ENCODE peak calls at places on chromosomes 6 and 20, in six cellular contexts. One of them, this sample, is unnamed. For H3K4me1, H3K9me3 and H3K27me3, the result is how much of the 10 kb centered on the place peaks cover.

GRCh38 chr6:15465212-15465611 is 197.6 kb downstream of the DTNBP1 start:
- DNase-seq in tibial artery: no peak
- DNase-seq in NT2/D1: no peak
- DNase-seq in hepatocyte: no peak
- DNase-seq in CD4-positive, alpha-beta memory T cell: no peak
- DNase-seq in IMR-90: no peak
- DNase-seq in this sample: no peak

GRCh38 chr6:3603443-3604130 is 146.7 kb upstream of the SLC22A23 start:
- DNase-seq in hepatocyte: no peak
- DNase-seq in tibial artery: no peak
- DNase-seq in NT2/D1: no peak
- DNase-seq in CD4-positive, alpha-beta memory T cell: no peak
- DNase-seq in IMR-90: no peak
- DNase-seq in this sample: no peak

GRCh38 chr6:148457843-148458159 is 115.2 kb downstream of the SASH1 start:
- DNase-seq in hepatocyte: no peak
- DNase-seq in IMR-90: no peak
- DNase-seq in NT2/D1: no peak
- DNase-seq in CD4-positive, alpha-beta memory T cell: no peak
- DNase-seq in tibial artery: no peak
- DNase-seq in this sample: no peak

GRCh38 chr6:2951723-2952122 is 19.6 kb downstream of the SERPINB6 start:
- DNase-seq in tibial artery: peak
- DNase-seq in IMR-90: no peak
- DNase-seq in NT2/D1: no peak
- DNase-seq in CD4-positive, alpha-beta memory T cell: no peak
- DNase-seq in hepatocyte: no peak
- DNase-seq in this sample: no peak

GRCh38 chr20:61120595-61121515 is 131.2 kb upstream of the CDH4 start:
- DNase-seq in hepatocyte: peak
- DNase-seq in NT2/D1: peak
- DNase-seq in IMR-90: peak
- DNase-seq in CD4-positive, alpha-beta memory T cell: peak
- DNase-seq in tibial artery: peak
- DNase-seq in this sample: peak

GRCh38 chr20:17129089-17129488 is 97.8 kb upstream of the PCSK2 start:
- DNase-seq in IMR-90: no peak
- DNase-seq in tibial artery: no peak
- DNase-seq in hepatocyte: no peak
- DNase-seq in CD4-positive, alpha-beta memory T cell: no peak
- DNase-seq in NT2/D1: no peak
- DNase-seq in this sample: no peak

GRCh38 chr6:37243816-37244370 is 13.7 kb upstream of the TBC1D22B start:
- DNase-seq in CD4-positive, alpha-beta memory T cell: no peak
- DNase-seq in NT2/D1: no peak
- DNase-seq in tibial artery: no peak
- DNase-seq in IMR-90: no peak
- DNase-seq in hepatocyte: no peak
- DNase-seq in this sample: no peak

GRCh38 chr6:35136185-35136584 is 5.0 kb downstream of the TCP11 start:
- DNase-seq in IMR-90: no peak
- DNase-seq in CD4-positive, alpha-beta memory T cell: no peak
- DNase-seq in NT2/D1: no peak
- DNase-seq in hepatocyte: no peak
- DNase-seq in tibial artery: no peak
- DNase-seq in this sample: no peak

GRCh38 chr20:7579888-7580287 is 360.4 kb downstream of the HAO1 start:
- DNase-seq in IMR-90: no peak
- DNase-seq in tibial artery: no peak
- DNase-seq in hepatocyte: no peak
- DNase-seq in CD4-positive, alpha-beta memory T cell: no peak
- DNase-seq in NT2/D1: no peak
- DNase-seq in this sample: no peak

GRCh38 chr6:56868687-56869086 is 86.2 kb upstream of the BEND6 start:
- DNase-seq in CD4-positive, alpha-beta memory T cell: no peak
- DNase-seq in IMR-90: peak
- DNase-seq in hepatocyte: no peak
- DNase-seq in NT2/D1: no peak
- DNase-seq in tibial artery: no peak
- DNase-seq in this sample: no peak

GRCh38 chr6:169640983-169641382 is 60.8 kb downstream of the WDR27 start:
- DNase-seq in CD4-positive, alpha-beta memory T cell: no peak
- DNase-seq in hepatocyte: no peak
- DNase-seq in tibial artery: no peak
- DNase-seq in IMR-90: no peak
- DNase-seq in NT2/D1: no peak
- DNase-seq in this sample: no peak

GRCh38 chr20:32558526-32558925 is 26.6 kb downstream of the NOL4L start:
- DNase-seq in NT2/D1: no peak
- DNase-seq in tibial artery: no peak
- DNase-seq in hepatocyte: no peak
- DNase-seq in CD4-positive, alpha-beta memory T cell: no peak
- DNase-seq in IMR-90: peak
- DNase-seq in this sample: no peak

GRCh38 chr20:41048475-41049242 is 20.0 kb downstream of the TOP1 start:
- DNase-seq in tibial artery: no peak
- DNase-seq in CD4-positive, alpha-beta memory T cell: peak
- DNase-seq in IMR-90: no peak
- DNase-seq in NT2/D1: peak
- DNase-seq in hepatocyte: no peak
- DNase-seq in this sample: peak

GRCh38 chr6:98657764-98658163 is 176.6 kb upstream of the POU3F2 start:
- DNase-seq in hepatocyte: peak
- DNase-seq in NT2/D1: no peak
- DNase-seq in IMR-90: peak
- DNase-seq in CD4-positive, alpha-beta memory T cell: no peak
- DNase-seq in tibial artery: peak
- DNase-seq in this sample: peak

GRCh38 chr6:160028487-160029275 is 59.8 kb downstream of the IGF2R start:
- DNase-seq in CD4-positive, alpha-beta memory T cell: no peak
- DNase-seq in IMR-90: no peak
- DNase-seq in tibial artery: no peak
- DNase-seq in NT2/D1: no peak
- DNase-seq in hepatocyte: no peak
- DNase-seq in this sample: no peak

DNA sequence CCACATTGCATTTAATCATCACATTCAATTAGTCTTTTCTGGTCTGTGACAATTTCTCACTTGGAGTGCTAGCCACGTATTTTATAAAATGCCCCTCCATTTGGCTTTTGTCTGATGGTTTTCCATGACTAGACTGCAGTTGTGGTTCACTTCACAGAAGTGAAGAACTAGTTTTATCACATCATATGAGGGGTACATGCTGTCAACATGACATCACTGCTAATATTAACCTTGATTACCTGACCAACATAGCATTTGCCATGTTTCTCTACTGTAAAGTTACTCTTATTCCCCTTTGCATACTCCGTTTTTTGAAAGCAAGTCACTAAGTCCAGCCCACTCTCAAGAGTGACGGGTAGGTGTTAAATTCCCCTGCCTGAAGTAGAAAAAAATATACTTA is 48.0 kb upstream of the COL10A1 start:
- DNase-seq in NT2/D1: no peak
- DNase-seq in hepatocyte: no peak
- DNase-seq in IMR-90: no peak
- DNase-seq in CD4-positive, alpha-beta memory T cell: no peak
- DNase-seq in tibial artery: no peak
- DNase-seq in this sample: no peak
- H3K4me1 ChIP-seq in NT2/D1: under half
- H3K4me1 ChIP-seq in hepatocyte: under half
- H3K4me1 ChIP-seq in IMR-90: under half
- H3K4me1 ChIP-seq in CD4-positive, alpha-beta memory T cell: under half
- H3K4me1 ChIP-seq in tibial artery: under half
- H3K4me1 ChIP-seq in this sample: under half

DNA sequence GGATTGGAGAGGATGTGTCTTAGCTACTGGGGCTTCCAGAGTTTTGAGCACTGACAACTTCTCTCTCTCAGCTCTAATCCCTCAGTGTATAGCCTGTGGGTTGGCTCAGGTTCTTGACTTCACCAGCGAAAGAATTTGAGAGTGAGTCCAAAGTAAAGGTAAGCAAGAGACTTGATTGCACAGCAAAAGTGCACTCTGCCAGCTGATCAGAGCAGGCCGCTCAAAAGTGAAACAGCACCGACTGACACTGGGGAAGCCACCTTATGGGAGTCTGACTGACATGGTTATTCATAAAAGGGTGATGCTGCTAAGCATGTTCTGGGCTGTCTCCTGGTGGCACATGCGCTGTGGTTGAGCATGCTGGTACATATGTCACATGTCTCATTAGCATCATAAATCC is 389.5 kb downstream of the CBLN4 start:
- DNase-seq in tibial artery: no peak
- DNase-seq in NT2/D1: no peak
- DNase-seq in IMR-90: no peak
- DNase-seq in hepatocyte: no peak
- DNase-seq in CD4-positive, alpha-beta memory T cell: no peak
- DNase-seq in this sample: no peak
- H3K9me3 ChIP-seq in tibial artery: under half
- H3K9me3 ChIP-seq in NT2/D1: under half
- H3K9me3 ChIP-seq in IMR-90: under half
- H3K9me3 ChIP-seq in hepatocyte: under half
- H3K9me3 ChIP-seq in CD4-positive, alpha-beta memory T cell: under half
- H3K9me3 ChIP-seq in this sample: under half

GRCh38 chr6:1611572-1612385 is 2.1 kb downstream of the FOXC1 start:
- DNase-seq in hepatocyte: no peak
- DNase-seq in tibial artery: no peak
- DNase-seq in IMR-90: peak
- DNase-seq in CD4-positive, alpha-beta memory T cell: no peak
- DNase-seq in NT2/D1: no peak
- DNase-seq in this sample: no peak

GRCh38 chr6:1614448-1614766 is 4.7 kb downstream of the FOXC1 start:
- DNase-seq in hepatocyte: no peak
- DNase-seq in NT2/D1: no peak
- DNase-seq in CD4-positive, alpha-beta memory T cell: no peak
- DNase-seq in IMR-90: no peak
- DNase-seq in tibial artery: no peak
- DNase-seq in this sample: no peak

GRCh38 chr6:1612386-1612893 is 2.7 kb downstream of the FOXC1 start:
- DNase-seq in hepatocyte: no peak
- DNase-seq in NT2/D1: no peak
- DNase-seq in IMR-90: no peak
- DNase-seq in tibial artery: no peak
- DNase-seq in CD4-positive, alpha-beta memory T cell: no peak
- DNase-seq in this sample: no peak

GRCh38 chr6:1613631-1614447 is 4.1 kb downstream of the FOXC1 start:
- DNase-seq in hepatocyte: no peak
- DNase-seq in CD4-positive, alpha-beta memory T cell: no peak
- DNase-seq in tibial artery: no peak
- DNase-seq in IMR-90: peak
- DNase-seq in NT2/D1: no peak
- DNase-seq in this sample: no peak

GRCh38 chr6:1612902-1613301 is 3.2 kb downstream of the FOXC1 start:
- DNase-seq in IMR-90: peak
- DNase-seq in hepatocyte: no peak
- DNase-seq in NT2/D1: no peak
- DNase-seq in tibial artery: no peak
- DNase-seq in CD4-positive, alpha-beta memory T cell: no peak
- DNase-seq in this sample: no peak
- H3K27me3 ChIP-seq in IMR-90: under half
- H3K27me3 ChIP-seq in hepatocyte: half or more
- H3K27me3 ChIP-seq in NT2/D1: half or more
- H3K27me3 ChIP-seq in tibial artery: under half
- H3K27me3 ChIP-seq in CD4-positive, alpha-beta memory T cell: under half
- H3K27me3 ChIP-seq in this sample: under half

DNA sequence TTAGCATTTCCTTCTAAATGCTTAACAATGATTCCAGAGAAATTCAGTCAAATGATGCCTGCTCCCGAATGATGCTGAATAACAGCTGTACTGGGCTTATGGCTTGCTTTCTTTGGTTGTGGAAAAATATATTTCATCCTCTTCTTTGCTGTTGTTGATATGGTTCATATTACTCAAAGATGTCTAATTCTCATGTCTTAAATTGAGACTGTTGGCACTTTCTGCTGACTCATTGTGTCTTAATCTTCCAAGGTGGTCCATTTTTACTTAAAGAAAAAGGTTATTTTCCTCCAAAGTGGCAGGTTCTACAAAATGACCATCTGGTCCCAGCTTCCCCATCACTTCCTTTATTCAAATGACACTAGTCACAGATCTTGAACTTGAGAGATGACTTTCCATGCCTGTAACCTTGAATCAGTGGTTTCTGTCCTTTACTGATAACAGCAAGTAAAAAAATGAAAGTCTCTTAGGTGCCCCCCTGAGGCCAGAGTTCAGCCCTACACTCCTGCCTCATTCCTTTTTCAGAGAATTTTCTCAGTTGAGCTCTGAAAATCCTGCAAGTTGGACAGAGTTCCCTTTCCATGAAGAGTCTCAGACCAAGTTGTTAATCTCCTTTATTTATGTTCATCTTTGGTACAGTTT is 6.9 kb downstream of the SNAP25 start:
- DNase-seq in IMR-90: no peak
- DNase-seq in CD4-positive, alpha-beta memory T cell: no peak
- DNase-seq in NT2/D1: no peak
- DNase-seq in tibial artery: no peak
- DNase-seq in hepatocyte: peak
- DNase-seq in this sample: no peak
- H3K4me1 ChIP-seq in IMR-90: under half
- H3K4me1 ChIP-seq in CD4-positive, alpha-beta memory T cell: under half
- H3K4me1 ChIP-seq in NT2/D1: under half
- H3K4me1 ChIP-seq in tibial artery: under half
- H3K4me1 ChIP-seq in hepatocyte: under half
- H3K4me1 ChIP-seq in this sample: under half

GRCh38 chr20:12159266-12159665 is 241.6 kb downstream of the BTBD3 start:
- DNase-seq in IMR-90: peak
- DNase-seq in hepatocyte: no peak
- DNase-seq in NT2/D1: no peak
- DNase-seq in tibial artery: no peak
- DNase-seq in CD4-positive, alpha-beta memory T cell: no peak
- DNase-seq in this sample: no peak
- H3K9me3 ChIP-seq in IMR-90: under half
- H3K9me3 ChIP-seq in hepatocyte: under half
- H3K9me3 ChIP-seq in NT2/D1: under half
- H3K9me3 ChIP-seq in tibial artery: under half
- H3K9me3 ChIP-seq in CD4-positive, alpha-beta memory T cell: under half
- H3K9me3 ChIP-seq in this sample: under half